ENCODE peak calls at places on chromosomes 13 and 19, in six cellular contexts. H is mesothelial cell of epicardium; X is body of pancreas; O is CD8-positive, alpha-beta T cell; R is GM06990; K is dorsolateral prefrontal cortex. G is an unnamed sample.

GRCh38 chr19:12156254-12157058 is at the start of gene ZNF625:
- DNase-seq in R (peak; percentile 79), K (peak; percentile 95), O (no peak), H (peak; percentile 79), X (peak; percentile 91), G (no peak)

GRCh38 chr19:22945560-22945959 is 57.4 kb downstream of the ZNF728 start:
- DNase-seq in K (no peak), X (no peak), H (no peak), O (no peak), R (no peak), G (no peak)

GRCh38 chr13:102907886-102908515 is 62.2 kb downstream of the ERCC5 start:
- DNase-seq in R (no peak), H (no peak), X (no peak), O (no peak), K (no peak), G (no peak)

GRCh38 chr19:5621945-5622464 is 571 bp downstream of the SAFB2 start:
- DNase-seq in R (no peak), H (no peak), K (no peak), O (peak; percentile 26), X (peak; percentile 19), G (no peak)

GRCh38 chr13:52109096-52109495 is 19.8 kb downstream of the NEK5 start:
- DNase-seq in X (no peak), R (no peak), H (no peak), O (no peak), K (no peak), G (no peak)

GRCh38 chr13:91659583-91660415 is 261.4 kb downstream of the GPC5 start:
- DNase-seq in O (no peak), R (no peak), H (no peak), X (no peak), K (peak; percentile 19), G (no peak)

GRCh38 chr13:71499235-71499634 is 367.8 kb downstream of the DACH1 start:
- DNase-seq in O (no peak), H (no peak), X (no peak), K (no peak), R (no peak), G (no peak)

GRCh38 chr13:102374726-102375125 is 27.1 kb downstream of the FGF14 start:
- DNase-seq in H (no peak), O (no peak), R (no peak), X (no peak), K (no peak), G (no peak)

GRCh38 chr19:35596366-35596999 is 10.5 kb downstream of the PMIS2 start:
- DNase-seq in X (no peak), H (no peak), R (peak; percentile 59), O (no peak), K (no peak), G (no peak)

GRCh38 chr13:77359171-77359570 is 32.3 kb upstream of the MYCBP2 start:
- DNase-seq in R (no peak), X (no peak), K (no peak), O (no peak), H (no peak), G (no peak)

GRCh38 chr13:112928020-112928931 is 40.7 kb upstream of the MCF2L start:
- DNase-seq in X (no peak), R (no peak), O (no peak), H (no peak), K (no peak), G (no peak)

GRCh38 chr19:22332924-22333323 is 46.7 kb downstream of the ZNF729 start:
- DNase-seq in X (no peak), H (no peak), K (no peak), O (no peak), R (no peak), G (no peak)

GRCh38 chr19:54041969-54042606 is 21.6 kb downstream of the VSTM1 start:
- DNase-seq in R (no peak), O (no peak), K (no peak), X (no peak), H (no peak), G (no peak)

GRCh38 chr13:41039746-41040145 is 20.6 kb upstream of the ELF1 start:
- DNase-seq in X (no peak), O (no peak), R (no peak), K (no peak), H (no peak), G (no peak)

GRCh38 chr13:48110132-48110868 is 15.4 kb upstream of the MED4 start:
- DNase-seq in O (no peak), K (no peak), H (no peak), X (no peak), R (no peak), G (no peak)

GRCh38 chr19:29752450-29753025 is 37.5 kb upstream of the C19orf12 start:
- DNase-seq in K (no peak), X (no peak), O (no peak), R (no peak), H (no peak), G (no peak)

GRCh38 chr19:29751932-29752331 is 36.9 kb upstream of the C19orf12 start:
- DNase-seq in H (no peak), K (no peak), O (no peak), X (no peak), R (no peak), G (no peak)

GRCh38 chr19:29753190-29753933 is 38.3 kb upstream of the C19orf12 start:
- DNase-seq in O (no peak), H (no peak), R (no peak), X (no peak), K (no peak), G (no peak)

GRCh38 chr19:29748996-29749395 is 33.9 kb upstream of the C19orf12 start:
- DNase-seq in X (no peak), H (no peak), O (no peak), R (no peak), K (no peak), G (no peak)

GRCh38 chr19:29749450-29749849 is 34.4 kb upstream of the C19orf12 start:
- DNase-seq in R (no peak), K (no peak), H (no peak), X (no peak), O (no peak), G (no peak)
- TF ChIP-seq CTCF in R (no peak), K (no peak), H (no peak), X (no peak), O (no peak), G (no peak)

GRCh38 chr19:2089001-2089711 is 7.0 kb downstream of the MOB3A start:
- DNase-seq in O (no peak), K (no peak), H (no peak), R (peak; percentile 76), X (no peak), G (no peak)

GRCh38 chr19:2083174-2083854 is 12.8 kb downstream of the MOB3A start:
- DNase-seq in R (peak; percentile 69), K (no peak), H (no peak), O (peak; percentile 75), X (no peak), G (peak; percentile 74)

GRCh38 chr19:2084993-2085720 is 11.0 kb downstream of the MOB3A start:
- DNase-seq in X (peak; percentile 82), O (peak; percentile 92), R (peak; percentile 93), K (peak; percentile 39), H (no peak), G (peak; percentile 86)

GRCh38 chr19:2089727-2090053 is 6.4 kb downstream of the MOB3A start:
- DNase-seq in K (no peak), X (no peak), R (no peak), H (no peak), O (no peak), G (no peak)

GRCh38 chr19:2087621-2088100 is 8.5 kb downstream of the MOB3A start:
- DNase-seq in O (no peak), K (no peak), H (no peak), R (peak; percentile 79), X (peak; percentile 42), G (no peak)
- TF ChIP-seq CTCF in O (no peak), K (no peak), H (no peak), R (peak; percentile 49), X (no peak), G (no peak)

GRCh38 chr19:7582446-7582845 is 13.2 kb upstream of the CAMSAP3 start:
- DNase-seq in H (no peak), R (no peak), X (no peak), O (no peak), K (no peak), G (no peak)
- TF ChIP-seq CTCF in H (no peak), R (no peak), X (no peak), O (no peak), K (no peak), G (no peak)

GRCh38 chr13:98595134-98595533 is 18.2 kb upstream of the STK24 start:
- DNase-seq in H (no peak), R (no peak), O (no peak), K (no peak), X (no peak), G (no peak)

GRCh38 chr13:98599502-98600328 is 22.8 kb upstream of the STK24 start:
- DNase-seq in H (no peak), O (no peak), R (no peak), X (no peak), K (no peak), G (no peak)

GRCh38 chr13:98592353-98592740 is 15.4 kb upstream of the STK24 start:
- DNase-seq in R (no peak), X (no peak), K (no peak), H (no peak), O (no peak), G (no peak)

GRCh38 chr13:98598043-98598442 is 21.1 kb upstream of the STK24 start:
- DNase-seq in K (no peak), R (no peak), H (no peak), O (no peak), X (no peak), G (no peak)
- TF ChIP-seq CTCF in K (no peak), R (no peak), H (no peak), O (no peak), X (no peak), G (no peak)

GRCh38 chr13:99834246-99834645 is 137.3 kb downstream of the ZIC5 start:
- DNase-seq in O (no peak), R (no peak), K (no peak), X (no peak), H (no peak), G (no peak)

GRCh38 chr13:99829593-99830239 is 141.9 kb downstream of the ZIC5 start:
- DNase-seq in H (no peak), X (peak; percentile 8), O (no peak), R (no peak), K (no peak), G (no peak)

GRCh38 chr13:99829156-99829555 is 142.4 kb downstream of the ZIC5 start:
- DNase-seq in R (no peak), H (no peak), O (no peak), X (no peak), K (no peak), G (no peak)

GRCh38 chr13:99828114-99828513 is 143.5 kb downstream of the ZIC5 start:
- DNase-seq in K (no peak), O (no peak), R (no peak), H (no peak), X (no peak), G (no peak)

DNA sequence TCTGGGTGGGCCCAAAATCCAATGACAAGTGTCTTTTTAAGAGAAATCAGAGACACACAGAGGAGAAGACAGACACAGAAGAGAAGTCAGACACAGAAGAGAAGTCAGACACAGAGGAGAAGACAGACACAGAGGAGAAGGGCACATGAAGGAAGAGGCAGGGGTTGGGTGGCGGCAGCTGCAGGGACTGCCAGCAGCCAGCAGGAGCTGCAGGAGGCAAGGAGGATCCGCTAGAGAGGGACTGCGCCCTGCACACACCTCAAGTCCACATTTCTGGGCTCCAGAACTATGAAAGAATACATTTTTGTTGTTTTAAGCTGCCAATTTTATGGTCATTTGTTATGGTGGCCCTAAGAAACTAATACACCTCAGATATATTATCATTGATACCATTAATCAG is 140.6 kb downstream of the ZIC5 start:
- DNase-seq in H (no peak), X (no peak), K (no peak), R (no peak), O (no peak), G (no peak)
- TF ChIP-seq CTCF in H (no peak), X (no peak), K (no peak), R (no peak), O (no peak), G (no peak)